ENCODE peak calls at places on chromosomes 16 and 17, in ten cellular contexts. One of them, this sample, is unnamed.

GRCh38 chr17:79792984-79793923 is 3.6 kb downstream of the CBX8 start:
- DNase-seq in prostate gland: no peak
- DNase-seq in heart left ventricle: peak; percentile 68
- DNase-seq in endothelial cell of umbilical vein: no peak
- DNase-seq in ovary: peak; percentile 65
- DNase-seq in tibial nerve: no peak
- DNase-seq in body of pancreas: no peak
- DNase-seq in K562: no peak
- DNase-seq in A549: peak; percentile 85
- DNase-seq in stomach: no peak
- DNase-seq in this sample: no peak

GRCh38 chr17:66647391-66647983 is 187.4 kb upstream of the CACNG5 start:
- DNase-seq in stomach: no peak
- DNase-seq in body of pancreas: no peak
- DNase-seq in heart left ventricle: no peak
- DNase-seq in ovary: no peak
- DNase-seq in K562: no peak
- DNase-seq in A549: no peak
- DNase-seq in prostate gland: no peak
- DNase-seq in endothelial cell of umbilical vein: no peak
- DNase-seq in tibial nerve: no peak
- DNase-seq in this sample: peak; percentile 53

GRCh38 chr16:67372664-67373063 is 20.6 kb downstream of the TPPP3 start:
- DNase-seq in K562: no peak
- DNase-seq in body of pancreas: no peak
- DNase-seq in endothelial cell of umbilical vein: peak; percentile 40
- DNase-seq in prostate gland: no peak
- DNase-seq in A549: no peak
- DNase-seq in heart left ventricle: no peak
- DNase-seq in ovary: no peak
- DNase-seq in stomach: no peak
- DNase-seq in tibial nerve: no peak
- DNase-seq in this sample: no peak

GRCh38 chr17:68011199-68011665 is 15.0 kb upstream of the C17orf58 start:
- DNase-seq in body of pancreas: peak; percentile 56
- DNase-seq in heart left ventricle: peak; percentile 80
- DNase-seq in endothelial cell of umbilical vein: peak; percentile 26
- DNase-seq in ovary: no peak
- DNase-seq in tibial nerve: no peak
- DNase-seq in prostate gland: no peak
- DNase-seq in K562: peak; percentile 73
- DNase-seq in A549: peak; percentile 66
- DNase-seq in stomach: peak; percentile 63
- DNase-seq in this sample: peak; percentile 69

GRCh38 chr16:2194166-2194834 is 2.1 kb downstream of the CASKIN1 start:
- DNase-seq in heart left ventricle: no peak
- DNase-seq in endothelial cell of umbilical vein: no peak
- DNase-seq in ovary: no peak
- DNase-seq in K562: no peak
- DNase-seq in tibial nerve: no peak
- DNase-seq in body of pancreas: no peak
- DNase-seq in prostate gland: no peak
- DNase-seq in A549: peak; percentile 55
- DNase-seq in stomach: no peak
- DNase-seq in this sample: no peak

GRCh38 chr17:48025904-48026502 is 11.6 kb downstream of the COPZ2 start:
- DNase-seq in body of pancreas: peak; percentile 19
- DNase-seq in tibial nerve: no peak
- DNase-seq in A549: no peak
- DNase-seq in ovary: peak; percentile 42
- DNase-seq in heart left ventricle: no peak
- DNase-seq in endothelial cell of umbilical vein: peak; percentile 12
- DNase-seq in prostate gland: peak; percentile 10
- DNase-seq in K562: no peak
- DNase-seq in stomach: no peak
- DNase-seq in this sample: no peak

GRCh38 chr16:11619327-11619851 is 32.7 kb upstream of the LITAF start:
- DNase-seq in endothelial cell of umbilical vein: no peak
- DNase-seq in A549: no peak
- DNase-seq in tibial nerve: no peak
- DNase-seq in body of pancreas: no peak
- DNase-seq in K562: no peak
- DNase-seq in ovary: no peak
- DNase-seq in heart left ventricle: no peak
- DNase-seq in prostate gland: no peak
- DNase-seq in stomach: no peak
- DNase-seq in this sample: no peak

GRCh38 chr16:68732068-68732680 is 4.9 kb upstream of the CDH1 start:
- DNase-seq in A549: peak; percentile 64
- DNase-seq in ovary: peak; percentile 41
- DNase-seq in prostate gland: peak; percentile 79
- DNase-seq in heart left ventricle: no peak
- DNase-seq in K562: peak; percentile 89
- DNase-seq in body of pancreas: peak; percentile 88
- DNase-seq in stomach: peak; percentile 93
- DNase-seq in endothelial cell of umbilical vein: no peak
- DNase-seq in tibial nerve: no peak
- DNase-seq in this sample: peak; percentile 87

GRCh38 chr17:37239690-37240344 is 136.0 kb upstream of the C17orf78 start:
- DNase-seq in K562: peak; percentile 20
- DNase-seq in prostate gland: no peak
- DNase-seq in ovary: no peak
- DNase-seq in tibial nerve: no peak
- DNase-seq in endothelial cell of umbilical vein: peak; percentile 62
- DNase-seq in A549: peak; percentile 38
- DNase-seq in heart left ventricle: no peak
- DNase-seq in body of pancreas: no peak
- DNase-seq in stomach: no peak
- DNase-seq in this sample: no peak

GRCh38 chr16:47132310-47132709 is 11.4 kb downstream of the NETO2 start:
- DNase-seq in A549: no peak
- DNase-seq in tibial nerve: no peak
- DNase-seq in K562: no peak
- DNase-seq in body of pancreas: no peak
- DNase-seq in endothelial cell of umbilical vein: peak; percentile 54
- DNase-seq in ovary: no peak
- DNase-seq in prostate gland: no peak
- DNase-seq in stomach: no peak
- DNase-seq in heart left ventricle: no peak
- DNase-seq in this sample: no peak

GRCh38 chr17:80955673-80956306 is 35.9 kb upstream of the CHMP6 start:
- DNase-seq in ovary: peak; percentile 7
- DNase-seq in tibial nerve: no peak
- DNase-seq in endothelial cell of umbilical vein: no peak
- DNase-seq in K562: no peak
- DNase-seq in heart left ventricle: peak; percentile 47
- DNase-seq in stomach: no peak
- DNase-seq in prostate gland: no peak
- DNase-seq in A549: no peak
- DNase-seq in body of pancreas: no peak
- DNase-seq in this sample: no peak

GRCh38 chr17:16922386-16923096 is 49.4 kb downstream of the TNFRSF13B start:
- DNase-seq in ovary: no peak
- DNase-seq in stomach: no peak
- DNase-seq in heart left ventricle: no peak
- DNase-seq in body of pancreas: no peak
- DNase-seq in A549: no peak
- DNase-seq in K562: no peak
- DNase-seq in prostate gland: no peak
- DNase-seq in endothelial cell of umbilical vein: no peak
- DNase-seq in tibial nerve: peak; percentile 7
- DNase-seq in this sample: no peak

GRCh38 chr17:42192189-42193126 is 1.8 kb downstream of the GHDC start:
- DNase-seq in stomach: no peak
- DNase-seq in A549: no peak
- DNase-seq in prostate gland: no peak
- DNase-seq in endothelial cell of umbilical vein: no peak
- DNase-seq in K562: no peak
- DNase-seq in ovary: no peak
- DNase-seq in heart left ventricle: no peak
- DNase-seq in body of pancreas: no peak
- DNase-seq in tibial nerve: no peak
- DNase-seq in this sample: no peak

GRCh38 chr16:73053379-73054130 is 5.6 kb upstream of the ZFHX3 start:
- DNase-seq in endothelial cell of umbilical vein: peak; percentile 86
- DNase-seq in prostate gland: no peak
- DNase-seq in tibial nerve: no peak
- DNase-seq in stomach: no peak
- DNase-seq in K562: no peak
- DNase-seq in heart left ventricle: no peak
- DNase-seq in body of pancreas: no peak
- DNase-seq in ovary: no peak
- DNase-seq in A549: peak; percentile 78
- DNase-seq in this sample: no peak

GRCh38 chr16:84228321-84228838 is 11.4 kb downstream of the KCNG4 start:
- DNase-seq in K562: peak; percentile 86
- DNase-seq in heart left ventricle: peak; percentile 84
- DNase-seq in body of pancreas: peak; percentile 20
- DNase-seq in prostate gland: no peak
- DNase-seq in A549: peak; percentile 93
- DNase-seq in stomach: no peak
- DNase-seq in endothelial cell of umbilical vein: peak; percentile 49
- DNase-seq in tibial nerve: peak; percentile 71
- DNase-seq in ovary: peak; percentile 81
- DNase-seq in this sample: peak; percentile 48

GRCh38 chr17:70687421-70687820 is 518.1 kb downstream of the KCNJ2 start:
- DNase-seq in heart left ventricle: no peak
- DNase-seq in K562: no peak
- DNase-seq in endothelial cell of umbilical vein: no peak
- DNase-seq in tibial nerve: no peak
- DNase-seq in prostate gland: no peak
- DNase-seq in stomach: no peak
- DNase-seq in A549: no peak
- DNase-seq in body of pancreas: no peak
- DNase-seq in ovary: no peak
- DNase-seq in this sample: no peak

GRCh38 chr16:6846452-6846851 is 486.2 kb upstream of the RBFOX1 start:
- DNase-seq in stomach: no peak
- DNase-seq in tibial nerve: no peak
- DNase-seq in endothelial cell of umbilical vein: no peak
- DNase-seq in heart left ventricle: no peak
- DNase-seq in prostate gland: no peak
- DNase-seq in K562: no peak
- DNase-seq in ovary: no peak
- DNase-seq in A549: no peak
- DNase-seq in body of pancreas: no peak
- DNase-seq in this sample: no peak
- H3K4me1 ChIP-seq in stomach: no peaks in the 10 kb centered on the region
- H3K4me1 ChIP-seq in tibial nerve: no peaks in the 10 kb centered on the region
- H3K4me1 ChIP-seq in endothelial cell of umbilical vein: no peaks in the 10 kb centered on the region
- H3K4me1 ChIP-seq in heart left ventricle: no peaks in the 10 kb centered on the region
- H3K4me1 ChIP-seq in prostate gland: no peaks in the 10 kb centered on the region
- H3K4me1 ChIP-seq in K562: no peaks in the 10 kb centered on the region
- H3K4me1 ChIP-seq in ovary: no peaks in the 10 kb centered on the region
- H3K4me1 ChIP-seq in A549: no peaks in the 10 kb centered on the region
- H3K4me1 ChIP-seq in body of pancreas: no peaks in the 10 kb centered on the region
- H3K4me1 ChIP-seq in this sample: no peaks in the 10 kb centered on the region

DNA sequence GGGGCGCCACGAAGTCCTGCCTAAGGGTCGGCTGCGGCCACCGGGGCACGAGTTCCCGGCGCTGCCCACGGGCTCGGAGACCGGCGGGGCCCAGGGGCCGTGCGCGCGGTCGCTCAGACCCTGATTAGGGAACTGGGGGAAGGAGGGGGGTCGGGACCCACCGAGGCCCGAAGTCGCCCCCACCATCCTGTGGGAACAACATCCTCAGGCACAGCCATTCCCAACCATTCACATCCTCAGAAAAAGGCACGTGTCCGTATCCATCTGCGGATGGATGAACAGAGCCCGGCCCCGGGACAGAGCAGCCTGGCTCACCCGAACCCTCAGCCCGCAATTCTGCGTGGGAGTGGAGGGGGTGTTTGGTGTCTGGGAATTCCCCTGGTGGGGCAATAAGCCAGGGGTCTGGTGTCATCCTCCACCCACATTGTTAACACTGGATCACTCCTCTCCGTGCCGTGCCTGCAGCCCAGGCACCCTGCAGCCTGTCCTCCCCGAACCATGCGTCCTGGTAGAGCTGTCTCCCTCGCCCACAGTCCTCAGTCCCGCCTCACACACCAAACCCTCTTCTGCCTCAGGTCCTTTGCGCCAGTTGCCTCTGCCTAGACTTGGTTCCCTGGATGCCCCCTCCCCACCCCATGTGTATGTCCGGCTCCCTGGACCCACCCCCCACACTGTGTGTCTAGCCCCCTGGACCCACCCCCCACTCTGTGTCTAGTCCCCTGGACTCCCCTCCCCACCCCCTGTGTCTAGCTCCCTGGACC is 789 bp upstream of the CCDC57 start:
- DNase-seq in A549: peak; percentile 97
- DNase-seq in K562: peak; percentile 61
- DNase-seq in tibial nerve: no peak
- DNase-seq in ovary: peak; percentile 65
- DNase-seq in heart left ventricle: peak; percentile 71
- DNase-seq in stomach: no peak
- DNase-seq in prostate gland: no peak
- DNase-seq in body of pancreas: no peak
- DNase-seq in endothelial cell of umbilical vein: peak; percentile 45
- DNase-seq in this sample: peak; percentile 49
- TF ChIP-seq POLR2A in A549: no peak
- TF ChIP-seq POLR2A in K562: peak; percentile 22
- TF ChIP-seq POLR2A in tibial nerve: no peak
- TF ChIP-seq POLR2A in ovary: no peak
- TF ChIP-seq POLR2A in heart left ventricle: no peak
- TF ChIP-seq POLR2A in stomach: no peak
- TF ChIP-seq POLR2A in prostate gland: no peak
- TF ChIP-seq POLR2A in body of pancreas: no peak
- TF ChIP-seq POLR2A in endothelial cell of umbilical vein: no peak
- TF ChIP-seq POLR2A in this sample: no peak

GRCh38 chr17:31492880-31493655 is 101.6 kb downstream of the RAB11FIP4 start:
- DNase-seq in ovary: no peak
- DNase-seq in body of pancreas: no peak
- DNase-seq in prostate gland: no peak
- DNase-seq in heart left ventricle: peak; percentile 60
- DNase-seq in stomach: peak; percentile 43
- DNase-seq in A549: no peak
- DNase-seq in K562: peak; percentile 66
- DNase-seq in tibial nerve: no peak
- DNase-seq in endothelial cell of umbilical vein: no peak
- DNase-seq in this sample: peak; percentile 93
- H3K27ac ChIP-seq in ovary: no peak overlapping the region
- H3K27ac ChIP-seq in body of pancreas: peak overlapping the region; percentile 98
- H3K27ac ChIP-seq in prostate gland: no peak overlapping the region
- H3K27ac ChIP-seq in heart left ventricle: no peak overlapping the region
- H3K27ac ChIP-seq in stomach: peak overlapping the region; percentile 67
- H3K27ac ChIP-seq in A549: no peak overlapping the region
- H3K27ac ChIP-seq in K562: peak overlapping the region; percentile 6
- H3K27ac ChIP-seq in tibial nerve: no peak overlapping the region
- H3K27ac ChIP-seq in endothelial cell of umbilical vein: no peak overlapping the region
- H3K27ac ChIP-seq in this sample: peak overlapping the region; percentile 85

DNA sequence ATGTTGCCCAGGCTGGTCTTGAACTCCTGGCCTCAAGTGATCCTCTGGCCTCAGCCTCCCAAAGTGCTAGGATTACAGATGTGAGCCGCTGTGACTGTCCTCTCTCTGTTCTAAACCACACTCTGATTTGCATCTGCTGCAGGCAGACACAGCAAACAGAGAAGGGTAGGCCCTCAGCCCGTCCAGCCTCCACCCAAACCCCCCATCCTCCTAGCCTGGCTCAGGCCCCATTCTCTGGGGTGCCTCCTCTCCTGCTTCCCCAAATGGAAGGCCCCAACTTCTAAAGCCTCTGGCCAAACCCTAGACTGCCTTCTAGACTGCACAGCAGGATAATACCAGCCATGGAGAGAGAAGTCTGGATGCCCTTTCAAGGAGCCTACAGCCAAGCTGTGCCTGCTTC is 4.1 kb upstream of the GFAP start:
- DNase-seq in body of pancreas: no peak
- DNase-seq in A549: no peak
- DNase-seq in K562: no peak
- DNase-seq in prostate gland: no peak
- DNase-seq in ovary: no peak
- DNase-seq in heart left ventricle: no peak
- DNase-seq in tibial nerve: no peak
- DNase-seq in endothelial cell of umbilical vein: no peak
- DNase-seq in stomach: no peak
- DNase-seq in this sample: no peak
- H3K4me1 ChIP-seq in body of pancreas: peaks cover 24% of the 10 kb centered on the region
- H3K4me1 ChIP-seq in A549: peaks cover 23% of the 10 kb centered on the region
- H3K4me1 ChIP-seq in K562: peaks cover 2% of the 10 kb centered on the region
- H3K4me1 ChIP-seq in prostate gland: no peaks in the 10 kb centered on the region
- H3K4me1 ChIP-seq in ovary: no peaks in the 10 kb centered on the region
- H3K4me1 ChIP-seq in heart left ventricle: peaks cover 36% of the 10 kb centered on the region
- H3K4me1 ChIP-seq in tibial nerve: peaks cover 67% of the 10 kb centered on the region
- H3K4me1 ChIP-seq in endothelial cell of umbilical vein: peaks cover 8% of the 10 kb centered on the region
- H3K4me1 ChIP-seq in stomach: peaks cover 25% of the 10 kb centered on the region
- H3K4me1 ChIP-seq in this sample: no peaks in the 10 kb centered on the region